ENCODE peak calls at places on chromosomes 13 and 19, in ten cellular contexts. One of them, this sample, is unnamed.

GRCh38 chr13:74661851-74662250 is 527.6 kb upstream of the KLF12 start:
- DNase-seq in NCI-H226: no peak
- DNase-seq in stimulated activated CD4-positive, alpha-beta T cell treated with anti-CD3 and anti-CD28 coated beads, TNF-alpha, amount 100 ng/mL, for 1 hour: no peak
- DNase-seq in IMR-90: no peak
- DNase-seq in cardiac fibroblast: no peak
- DNase-seq in mesenchymal stem cell: no peak
- DNase-seq in kidney glomerular epithelial cell: no peak
- DNase-seq in NCI-H1092: no peak
- DNase-seq in fibroblast of the aortic adventitia: no peak
- DNase-seq in heart left ventricle: no peak
- DNase-seq in this sample: no peak

GRCh38 chr13:99340638-99341037 is 33.4 kb upstream of the GPR183 start:
- DNase-seq in NCI-H226: no peak
- DNase-seq in fibroblast of the aortic adventitia: no peak
- DNase-seq in mesenchymal stem cell: no peak
- DNase-seq in stimulated activated CD4-positive, alpha-beta T cell treated with anti-CD3 and anti-CD28 coated beads, TNF-alpha, amount 100 ng/mL, for 1 hour: no peak
- DNase-seq in heart left ventricle: no peak
- DNase-seq in IMR-90: no peak
- DNase-seq in NCI-H1092: no peak
- DNase-seq in cardiac fibroblast: no peak
- DNase-seq in kidney glomerular epithelial cell: no peak
- DNase-seq in this sample: no peak

GRCh38 chr13:80572308-80572676 is 231.4 kb upstream of the SPRY2 start:
- DNase-seq in cardiac fibroblast: no peak
- DNase-seq in kidney glomerular epithelial cell: no peak
- DNase-seq in NCI-H1092: peak
- DNase-seq in fibroblast of the aortic adventitia: no peak
- DNase-seq in heart left ventricle: no peak
- DNase-seq in NCI-H226: no peak
- DNase-seq in stimulated activated CD4-positive, alpha-beta T cell treated with anti-CD3 and anti-CD28 coated beads, TNF-alpha, amount 100 ng/mL, for 1 hour: no peak
- DNase-seq in IMR-90: no peak
- DNase-seq in mesenchymal stem cell: no peak
- DNase-seq in this sample: peak

GRCh38 chr19:19280561-19280960 is 7.5 kb upstream of the TM6SF2 start:
- DNase-seq in mesenchymal stem cell: no peak
- DNase-seq in heart left ventricle: no peak
- DNase-seq in stimulated activated CD4-positive, alpha-beta T cell treated with anti-CD3 and anti-CD28 coated beads, TNF-alpha, amount 100 ng/mL, for 1 hour: no peak
- DNase-seq in NCI-H226: no peak
- DNase-seq in fibroblast of the aortic adventitia: peak
- DNase-seq in kidney glomerular epithelial cell: no peak
- DNase-seq in cardiac fibroblast: peak
- DNase-seq in NCI-H1092: no peak
- DNase-seq in IMR-90: peak
- DNase-seq in this sample: no peak

GRCh38 chr19:6068711-6069110 is 41.6 kb downstream of the RFX2 start:
- DNase-seq in stimulated activated CD4-positive, alpha-beta T cell treated with anti-CD3 and anti-CD28 coated beads, TNF-alpha, amount 100 ng/mL, for 1 hour: no peak
- DNase-seq in NCI-H1092: no peak
- DNase-seq in kidney glomerular epithelial cell: no peak
- DNase-seq in NCI-H226: no peak
- DNase-seq in mesenchymal stem cell: no peak
- DNase-seq in IMR-90: no peak
- DNase-seq in heart left ventricle: no peak
- DNase-seq in cardiac fibroblast: no peak
- DNase-seq in fibroblast of the aortic adventitia: peak
- DNase-seq in this sample: no peak

GRCh38 chr19:13873776-13874515 is 3.0 kb upstream of the NANOS3 start:
- DNase-seq in kidney glomerular epithelial cell: no peak
- DNase-seq in mesenchymal stem cell: no peak
- DNase-seq in fibroblast of the aortic adventitia: no peak
- DNase-seq in cardiac fibroblast: no peak
- DNase-seq in NCI-H226: no peak
- DNase-seq in IMR-90: no peak
- DNase-seq in stimulated activated CD4-positive, alpha-beta T cell treated with anti-CD3 and anti-CD28 coated beads, TNF-alpha, amount 100 ng/mL, for 1 hour: no peak
- DNase-seq in NCI-H1092: no peak
- DNase-seq in heart left ventricle: no peak
- DNase-seq in this sample: no peak

GRCh38 chr19:9205506-9206113 is 13.8 kb downstream of the OR7D4 start:
- DNase-seq in cardiac fibroblast: peak
- DNase-seq in mesenchymal stem cell: peak
- DNase-seq in kidney glomerular epithelial cell: peak
- DNase-seq in NCI-H1092: peak
- DNase-seq in NCI-H226: peak
- DNase-seq in stimulated activated CD4-positive, alpha-beta T cell treated with anti-CD3 and anti-CD28 coated beads, TNF-alpha, amount 100 ng/mL, for 1 hour: peak
- DNase-seq in IMR-90: peak
- DNase-seq in heart left ventricle: peak
- DNase-seq in fibroblast of the aortic adventitia: peak
- DNase-seq in this sample: no peak

GRCh38 chr13:47250141-47250540 is 353.3 kb upstream of the HTR2A start:
- DNase-seq in kidney glomerular epithelial cell: no peak
- DNase-seq in heart left ventricle: no peak
- DNase-seq in IMR-90: peak
- DNase-seq in mesenchymal stem cell: no peak
- DNase-seq in stimulated activated CD4-positive, alpha-beta T cell treated with anti-CD3 and anti-CD28 coated beads, TNF-alpha, amount 100 ng/mL, for 1 hour: no peak
- DNase-seq in NCI-H226: peak
- DNase-seq in fibroblast of the aortic adventitia: peak
- DNase-seq in cardiac fibroblast: peak
- DNase-seq in NCI-H1092: no peak
- DNase-seq in this sample: no peak

GRCh38 chr19:35002037-35002535 is 2.0 kb downstream of the GRAMD1A start:
- DNase-seq in heart left ventricle: no peak
- DNase-seq in kidney glomerular epithelial cell: no peak
- DNase-seq in NCI-H1092: no peak
- DNase-seq in NCI-H226: no peak
- DNase-seq in mesenchymal stem cell: no peak
- DNase-seq in fibroblast of the aortic adventitia: no peak
- DNase-seq in stimulated activated CD4-positive, alpha-beta T cell treated with anti-CD3 and anti-CD28 coated beads, TNF-alpha, amount 100 ng/mL, for 1 hour: no peak
- DNase-seq in cardiac fibroblast: no peak
- DNase-seq in IMR-90: no peak
- DNase-seq in this sample: no peak

GRCh38 chr13:99379856-99380255 is 72.7 kb upstream of the GPR183 start:
- DNase-seq in IMR-90: no peak
- DNase-seq in NCI-H1092: no peak
- DNase-seq in kidney glomerular epithelial cell: no peak
- DNase-seq in NCI-H226: no peak
- DNase-seq in cardiac fibroblast: no peak
- DNase-seq in heart left ventricle: no peak
- DNase-seq in fibroblast of the aortic adventitia: no peak
- DNase-seq in mesenchymal stem cell: no peak
- DNase-seq in stimulated activated CD4-positive, alpha-beta T cell treated with anti-CD3 and anti-CD28 coated beads, TNF-alpha, amount 100 ng/mL, for 1 hour: no peak
- DNase-seq in this sample: no peak

GRCh38 chr19:14408641-14409120 is 10.5 kb downstream of the DDX39A start:
- DNase-seq in kidney glomerular epithelial cell: no peak
- DNase-seq in NCI-H1092: no peak
- DNase-seq in fibroblast of the aortic adventitia: peak
- DNase-seq in cardiac fibroblast: peak
- DNase-seq in NCI-H226: no peak
- DNase-seq in stimulated activated CD4-positive, alpha-beta T cell treated with anti-CD3 and anti-CD28 coated beads, TNF-alpha, amount 100 ng/mL, for 1 hour: no peak
- DNase-seq in IMR-90: no peak
- DNase-seq in mesenchymal stem cell: no peak
- DNase-seq in heart left ventricle: no peak
- DNase-seq in this sample: no peak

GRCh38 chr19:57028804-57029525 is 90.8 kb upstream of the USP29 start:
- DNase-seq in mesenchymal stem cell: no peak
- DNase-seq in kidney glomerular epithelial cell: no peak
- DNase-seq in NCI-H226: no peak
- DNase-seq in IMR-90: no peak
- DNase-seq in cardiac fibroblast: no peak
- DNase-seq in fibroblast of the aortic adventitia: no peak
- DNase-seq in stimulated activated CD4-positive, alpha-beta T cell treated with anti-CD3 and anti-CD28 coated beads, TNF-alpha, amount 100 ng/mL, for 1 hour: no peak
- DNase-seq in heart left ventricle: no peak
- DNase-seq in NCI-H1092: no peak
- DNase-seq in this sample: no peak

GRCh38 chr19:38247734-38248268 is 8.4 kb downstream of the PPP1R14A start:
- DNase-seq in heart left ventricle: no peak
- DNase-seq in NCI-H1092: no peak
- DNase-seq in IMR-90: no peak
- DNase-seq in fibroblast of the aortic adventitia: peak
- DNase-seq in NCI-H226: no peak
- DNase-seq in kidney glomerular epithelial cell: no peak
- DNase-seq in stimulated activated CD4-positive, alpha-beta T cell treated with anti-CD3 and anti-CD28 coated beads, TNF-alpha, amount 100 ng/mL, for 1 hour: no peak
- DNase-seq in cardiac fibroblast: peak
- DNase-seq in mesenchymal stem cell: no peak
- DNase-seq in this sample: no peak

GRCh38 chr19:49097453-49098288 is 12.4 kb downstream of the SNRNP70 start:
- DNase-seq in fibroblast of the aortic adventitia: peak
- DNase-seq in NCI-H1092: peak
- DNase-seq in NCI-H226: peak
- DNase-seq in stimulated activated CD4-positive, alpha-beta T cell treated with anti-CD3 and anti-CD28 coated beads, TNF-alpha, amount 100 ng/mL, for 1 hour: peak
- DNase-seq in heart left ventricle: peak
- DNase-seq in mesenchymal stem cell: peak
- DNase-seq in kidney glomerular epithelial cell: peak
- DNase-seq in cardiac fibroblast: peak
- DNase-seq in IMR-90: peak
- DNase-seq in this sample: peak

GRCh38 chr13:66977156-66977555 is 253.0 kb downstream of the PCDH9 start:
- DNase-seq in NCI-H226: no peak
- DNase-seq in kidney glomerular epithelial cell: no peak
- DNase-seq in mesenchymal stem cell: no peak
- DNase-seq in fibroblast of the aortic adventitia: no peak
- DNase-seq in NCI-H1092: no peak
- DNase-seq in heart left ventricle: no peak
- DNase-seq in IMR-90: peak
- DNase-seq in cardiac fibroblast: peak
- DNase-seq in stimulated activated CD4-positive, alpha-beta T cell treated with anti-CD3 and anti-CD28 coated beads, TNF-alpha, amount 100 ng/mL, for 1 hour: no peak
- DNase-seq in this sample: no peak

GRCh38 chr19:1862424-1863307 is 713 bp downstream of the KLF16 start:
- DNase-seq in fibroblast of the aortic adventitia: no peak
- DNase-seq in mesenchymal stem cell: no peak
- DNase-seq in kidney glomerular epithelial cell: no peak
- DNase-seq in heart left ventricle: peak
- DNase-seq in IMR-90: no peak
- DNase-seq in NCI-H1092: no peak
- DNase-seq in cardiac fibroblast: no peak
- DNase-seq in NCI-H226: no peak
- DNase-seq in stimulated activated CD4-positive, alpha-beta T cell treated with anti-CD3 and anti-CD28 coated beads, TNF-alpha, amount 100 ng/mL, for 1 hour: no peak
- DNase-seq in this sample: peak

GRCh38 chr19:13401388-13401787 is 104.9 kb downstream of the CACNA1A start:
- DNase-seq in NCI-H226: peak
- DNase-seq in cardiac fibroblast: peak
- DNase-seq in heart left ventricle: no peak
- DNase-seq in IMR-90: peak
- DNase-seq in kidney glomerular epithelial cell: no peak
- DNase-seq in NCI-H1092: no peak
- DNase-seq in mesenchymal stem cell: peak
- DNase-seq in stimulated activated CD4-positive, alpha-beta T cell treated with anti-CD3 and anti-CD28 coated beads, TNF-alpha, amount 100 ng/mL, for 1 hour: no peak
- DNase-seq in fibroblast of the aortic adventitia: peak
- DNase-seq in this sample: no peak

GRCh38 chr13:38693641-38694040 is 6.8 kb downstream of the FREM2 start:
- DNase-seq in stimulated activated CD4-positive, alpha-beta T cell treated with anti-CD3 and anti-CD28 coated beads, TNF-alpha, amount 100 ng/mL, for 1 hour: no peak
- DNase-seq in heart left ventricle: peak
- DNase-seq in fibroblast of the aortic adventitia: no peak
- DNase-seq in NCI-H226: no peak
- DNase-seq in mesenchymal stem cell: no peak
- DNase-seq in cardiac fibroblast: no peak
- DNase-seq in IMR-90: no peak
- DNase-seq in kidney glomerular epithelial cell: no peak
- DNase-seq in NCI-H1092: no peak
- DNase-seq in this sample: no peak

GRCh38 chr13:21322304-21322965 is 136.7 kb downstream of the ZDHHC20 start:
- DNase-seq in fibroblast of the aortic adventitia: no peak
- DNase-seq in NCI-H1092: no peak
- DNase-seq in kidney glomerular epithelial cell: no peak
- DNase-seq in cardiac fibroblast: no peak
- DNase-seq in IMR-90: no peak
- DNase-seq in heart left ventricle: no peak
- DNase-seq in mesenchymal stem cell: no peak
- DNase-seq in stimulated activated CD4-positive, alpha-beta T cell treated with anti-CD3 and anti-CD28 coated beads, TNF-alpha, amount 100 ng/mL, for 1 hour: no peak
- DNase-seq in NCI-H226: no peak
- DNase-seq in this sample: no peak

GRCh38 chr19:52248256-52248655 is 21.1 kb upstream of the ZNF766 start:
- DNase-seq in IMR-90: peak
- DNase-seq in NCI-H1092: peak
- DNase-seq in mesenchymal stem cell: peak
- DNase-seq in kidney glomerular epithelial cell: no peak
- DNase-seq in fibroblast of the aortic adventitia: peak
- DNase-seq in NCI-H226: no peak
- DNase-seq in stimulated activated CD4-positive, alpha-beta T cell treated with anti-CD3 and anti-CD28 coated beads, TNF-alpha, amount 100 ng/mL, for 1 hour: peak
- DNase-seq in heart left ventricle: peak
- DNase-seq in cardiac fibroblast: peak
- DNase-seq in this sample: no peak

GRCh38 chr19:955803-956746 is 28.1 kb upstream of the WDR18 start:
- DNase-seq in cardiac fibroblast: no peak
- DNase-seq in heart left ventricle: no peak
- DNase-seq in mesenchymal stem cell: peak
- DNase-seq in fibroblast of the aortic adventitia: no peak
- DNase-seq in IMR-90: no peak
- DNase-seq in NCI-H1092: no peak
- DNase-seq in stimulated activated CD4-positive, alpha-beta T cell treated with anti-CD3 and anti-CD28 coated beads, TNF-alpha, amount 100 ng/mL, for 1 hour: no peak
- DNase-seq in kidney glomerular epithelial cell: no peak
- DNase-seq in NCI-H226: no peak
- DNase-seq in this sample: no peak

GRCh38 chr13:35548790-35549189 is 72.3 kb upstream of the MAB21L1 start:
- DNase-seq in IMR-90: no peak
- DNase-seq in mesenchymal stem cell: no peak
- DNase-seq in NCI-H226: no peak
- DNase-seq in kidney glomerular epithelial cell: no peak
- DNase-seq in cardiac fibroblast: no peak
- DNase-seq in stimulated activated CD4-positive, alpha-beta T cell treated with anti-CD3 and anti-CD28 coated beads, TNF-alpha, amount 100 ng/mL, for 1 hour: no peak
- DNase-seq in NCI-H1092: no peak
- DNase-seq in heart left ventricle: no peak
- DNase-seq in fibroblast of the aortic adventitia: no peak
- DNase-seq in this sample: no peak

GRCh38 chr13:93967286-93967685 is 512.2 kb downstream of the DCT start:
- DNase-seq in NCI-H1092: no peak
- DNase-seq in IMR-90: no peak
- DNase-seq in heart left ventricle: no peak
- DNase-seq in cardiac fibroblast: no peak
- DNase-seq in NCI-H226: no peak
- DNase-seq in stimulated activated CD4-positive, alpha-beta T cell treated with anti-CD3 and anti-CD28 coated beads, TNF-alpha, amount 100 ng/mL, for 1 hour: no peak
- DNase-seq in mesenchymal stem cell: no peak
- DNase-seq in kidney glomerular epithelial cell: no peak
- DNase-seq in fibroblast of the aortic adventitia: no peak
- DNase-seq in this sample: no peak

GRCh38 chr13:72505376-72505775 is 222.1 kb downstream of the MZT1 start:
- DNase-seq in fibroblast of the aortic adventitia: no peak
- DNase-seq in NCI-H1092: no peak
- DNase-seq in stimulated activated CD4-positive, alpha-beta T cell treated with anti-CD3 and anti-CD28 coated beads, TNF-alpha, amount 100 ng/mL, for 1 hour: no peak
- DNase-seq in cardiac fibroblast: no peak
- DNase-seq in kidney glomerular epithelial cell: peak
- DNase-seq in heart left ventricle: no peak
- DNase-seq in mesenchymal stem cell: no peak
- DNase-seq in NCI-H226: no peak
- DNase-seq in IMR-90: no peak
- DNase-seq in this sample: no peak

GRCh38 chr19:38729653-38730469 is 14.4 kb downstream of the CAPN12 start:
- DNase-seq in stimulated activated CD4-positive, alpha-beta T cell treated with anti-CD3 and anti-CD28 coated beads, TNF-alpha, amount 100 ng/mL, for 1 hour: peak
- DNase-seq in kidney glomerular epithelial cell: no peak
- DNase-seq in heart left ventricle: peak
- DNase-seq in fibroblast of the aortic adventitia: peak
- DNase-seq in mesenchymal stem cell: peak
- DNase-seq in IMR-90: peak
- DNase-seq in cardiac fibroblast: peak
- DNase-seq in NCI-H226: no peak
- DNase-seq in NCI-H1092: no peak
- DNase-seq in this sample: peak

GRCh38 chr19:7534531-7534980 is 961 bp upstream of the PNPLA6 start:
- DNase-seq in cardiac fibroblast: peak
- DNase-seq in stimulated activated CD4-positive, alpha-beta T cell treated with anti-CD3 and anti-CD28 coated beads, TNF-alpha, amount 100 ng/mL, for 1 hour: no peak
- DNase-seq in kidney glomerular epithelial cell: peak
- DNase-seq in NCI-H226: peak
- DNase-seq in IMR-90: peak
- DNase-seq in NCI-H1092: no peak
- DNase-seq in mesenchymal stem cell: peak
- DNase-seq in fibroblast of the aortic adventitia: peak
- DNase-seq in heart left ventricle: peak
- DNase-seq in this sample: no peak

GRCh38 chr13:112889351-112890290 is 79.4 kb upstream of the MCF2L start:
- DNase-seq in fibroblast of the aortic adventitia: no peak
- DNase-seq in NCI-H226: no peak
- DNase-seq in cardiac fibroblast: no peak
- DNase-seq in stimulated activated CD4-positive, alpha-beta T cell treated with anti-CD3 and anti-CD28 coated beads, TNF-alpha, amount 100 ng/mL, for 1 hour: no peak
- DNase-seq in mesenchymal stem cell: no peak
- DNase-seq in NCI-H1092: no peak
- DNase-seq in heart left ventricle: no peak
- DNase-seq in IMR-90: no peak
- DNase-seq in kidney glomerular epithelial cell: no peak
- DNase-seq in this sample: no peak

GRCh38 chr13:94175076-94175475 is 304.4 kb downstream of the DCT start:
- DNase-seq in kidney glomerular epithelial cell: no peak
- DNase-seq in fibroblast of the aortic adventitia: no peak
- DNase-seq in stimulated activated CD4-positive, alpha-beta T cell treated with anti-CD3 and anti-CD28 coated beads, TNF-alpha, amount 100 ng/mL, for 1 hour: no peak
- DNase-seq in heart left ventricle: no peak
- DNase-seq in mesenchymal stem cell: no peak
- DNase-seq in NCI-H1092: no peak
- DNase-seq in cardiac fibroblast: no peak
- DNase-seq in NCI-H226: no peak
- DNase-seq in IMR-90: no peak
- DNase-seq in this sample: no peak